ENCODE peak calls at places on chromosomes 13 and 19, in four cellular contexts. H is GM12878, C is K562, P is HepG2. S is an unnamed sample.

GRCh38 chr19:6383188-6383587 is 7.5 kb upstream of the PSPN start:
- DNase-seq in H (no peak), C (no peak), P (no peak), S (no peak)

GRCh38 chr13:24747248-24748151 is 16.5 kb upstream of the RNF17 start:
- DNase-seq in P (no peak), H (no peak), C (no peak), S (peak)

GRCh38 chr13:49292742-49293498 is 45.2 kb downstream of the CDADC1 start:
- DNase-seq in P (no peak), H (no peak), C (peak), S (no peak)

GRCh38 chr19:8363803-8364771 is at the start of gene ANGPTL4:
- DNase-seq in H (no peak), C (peak), P (no peak), S (peak)

GRCh38 chr13:50099473-50099872 is 84.2 kb downstream of the KCNRG start:
- DNase-seq in H (no peak), C (no peak), P (no peak), S (no peak)

GRCh38 chr13:47859129-47859528 is 141.9 kb downstream of the SUCLA2 start:
- DNase-seq in C (no peak), P (no peak), H (no peak), S (no peak)

GRCh38 chr19:1045247-1045603 is 5.3 kb downstream of the ABCA7 start:
- DNase-seq in H (no peak), C (peak), P (peak), S (peak)

GRCh38 chr19:33312065-33312464 is 9.7 kb upstream of the CEBPA start:
- DNase-seq in C (no peak), H (no peak), P (no peak), S (no peak)

GRCh38 chr19:14059093-14059480 is 2.8 kb downstream of the PALM3 start:
- DNase-seq in H (no peak), P (no peak), C (peak), S (peak)

GRCh38 chr13:44493213-44493812 is 82.8 kb downstream of the TSC22D1 start:
- DNase-seq in H (no peak), P (no peak), C (no peak), S (no peak)

GRCh38 chr13:113157206-113157928 is 1.1 kb upstream of the PROZ start:
- DNase-seq in C (no peak), P (no peak), H (no peak), S (no peak)

GRCh38 chr13:32639502-32640105 is 53.4 kb downstream of the PDS5B start:
- DNase-seq in H (peak), C (peak), P (peak), S (peak)

GRCh38 chr13:109274188-109274821 is 512.1 kb downstream of the IRS2 start:
- DNase-seq in H (no peak), P (no peak), C (no peak), S (peak)

GRCh38 chr13:74770361-74770760 is 636.2 kb upstream of the KLF12 start:
- DNase-seq in H (no peak), C (no peak), P (no peak), S (no peak)

GRCh38 chr19:12047868-12048267 is 4.9 kb downstream of the ZNF878 start:
- DNase-seq in C (no peak), P (peak), H (no peak), S (no peak)

GRCh38 chr19:43651758-43652545 is 12.3 kb upstream of the CADM4 start:
- DNase-seq in C (peak), P (peak), H (no peak), S (peak)

GRCh38 chr19:507286-508203 is at the start of gene TPGS1:
- DNase-seq in H (no peak), P (peak), C (peak), S (peak)

GRCh38 chr19:45437328-45437727 is 13.6 kb upstream of the ERCC1 start:
- DNase-seq in P (no peak), H (no peak), C (no peak), S (no peak)

GRCh38 chr19:48858984-48859710 is 9.3 kb downstream of the PLEKHA4 start:
- DNase-seq in P (no peak), C (peak), H (no peak), S (peak)

GRCh38 chr13:110921209-110921608 is 6.3 kb upstream of the ANKRD10 start:
- DNase-seq in H (no peak), P (no peak), C (no peak), S (no peak)

GRCh38 chr19:7395360-7395781 is 46.6 kb downstream of the ARHGEF18 start:
- DNase-seq in H (no peak), C (no peak), P (no peak), S (no peak)

GRCh38 chr19:3374369-3375112 is 8.2 kb downstream of the NFIC start:
- DNase-seq in P (no peak), H (no peak), C (peak), S (no peak)

GRCh38 chr13:95641961-95642621 is 2.4 kb downstream of the DZIP1 start:
- DNase-seq in P (peak), H (no peak), C (no peak), S (peak)

GRCh38 chr19:54035215-54036178 is 28.2 kb downstream of the VSTM1 start:
- DNase-seq in P (no peak), C (peak), H (no peak), S (no peak)

GRCh38 chr13:27549406-27549981 is 70.8 kb downstream of the LNX2 start:
- DNase-seq in C (no peak), P (no peak), H (no peak), S (no peak)

GRCh38 chr13:98751397-98752110 is 918 bp downstream of the SLC15A1 start:
- DNase-seq in C (no peak), P (no peak), H (no peak), S (peak)

GRCh38 chr13:73146705-73147104 is 87.9 kb downstream of the KLF5 start:
- DNase-seq in H (no peak), P (no peak), C (no peak), S (no peak)
- TF ChIP-seq ESRRA in H (no peak), P (no peak), C (no peak), S (no peak)

GRCh38 chr19:39425744-39426143 is 10.0 kb downstream of the RPS16 start:
- DNase-seq in P (no peak), C (no peak), H (no peak), S (no peak)

GRCh38 chr19:39427707-39428106 is 8.0 kb downstream of the RPS16 start:
- DNase-seq in P (no peak), H (no peak), C (no peak), S (no peak)

GRCh38 chr19:39430675-39431593 is 4.8 kb downstream of the RPS16 start:
- DNase-seq in H (no peak), C (peak), P (peak), S (no peak)

GRCh38 chr19:39426170-39426569 is 9.6 kb downstream of the RPS16 start:
- DNase-seq in P (no peak), C (no peak), H (no peak), S (no peak)

GRCh38 chr19:39428309-39429112 is 7.2 kb downstream of the RPS16 start:
- DNase-seq in P (peak), C (no peak), H (no peak), S (peak)
- TF ChIP-seq TCF7 in P (no peak), C (no peak), H (no peak), S (no peak)

GRCh38 chr13:31174018-31174417 is 12.3 kb upstream of the HSPH1 start:
- DNase-seq in P (peak), C (no peak), H (no peak), S (no peak)

GRCh38 chr13:31168166-31168565 is 6.5 kb upstream of the HSPH1 start:
- DNase-seq in P (no peak), H (no peak), C (no peak), S (no peak)

GRCh38 chr13:31168736-31169135 is 7.0 kb upstream of the HSPH1 start:
- DNase-seq in C (no peak), H (no peak), P (no peak), S (no peak)

GRCh38 chr13:31172535-31172934 is 10.8 kb upstream of the HSPH1 start:
- DNase-seq in P (peak), C (no peak), H (no peak), S (no peak)

DNA sequence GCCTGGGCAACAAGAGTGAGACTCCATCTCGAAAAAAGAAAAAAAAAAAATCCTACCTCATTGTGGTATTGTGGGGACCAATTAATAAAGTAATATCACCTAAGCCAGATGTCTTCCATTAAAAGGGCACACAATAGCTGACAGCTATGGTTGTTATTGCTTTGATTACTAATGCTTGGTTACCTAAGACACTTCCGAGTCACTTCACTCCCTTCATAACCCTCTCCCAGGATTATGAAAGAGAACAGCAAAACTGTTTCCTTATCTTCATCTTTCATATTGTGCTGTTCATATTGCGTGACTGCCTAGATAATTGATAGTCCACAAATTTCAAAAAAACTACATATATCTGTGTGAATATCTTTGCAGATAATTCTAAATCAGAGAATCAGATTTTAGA is 10.3 kb upstream of the HSPH1 start:
- DNase-seq in P (no peak), C (no peak), H (no peak), S (no peak)
- TF ChIP-seq ESRRA in P (no peak), C (no peak), H (no peak), S (no peak)

GRCh38 chr19:52248256-52248655 is 21.1 kb upstream of the ZNF766 start:
- DNase-seq in H (no peak), C (peak), P (peak), S (peak)
- TF ChIP-seq TCF7 in H (no peak), C (no peak), P (no peak), S (no peak)